ENCODE peak calls at places on chromosomes 11 and 22, in nine cellular contexts. One of them, this sample, is unnamed.

GRCh38 chr11:113782134-113782533 is 2.5 kb downstream of the CLDN25 start:
- DNase-seq in KBM-7: no peak
- DNase-seq in fibroblast of pulmonary artery: no peak
- DNase-seq in H7: no peak
- DNase-seq in stimulated activated CD4-positive, alpha-beta T cell treated with anti-CD3 and anti-CD28 coated beads, Interleukin-1b, Interleukin-23, amount 100 ng/mL, for 1 hour: no peak
- DNase-seq in COLO829: no peak
- DNase-seq in NCI-H446 treated with DMSO at 0.1 percent for 48 hours: no peak
- DNase-seq in GM13977: no peak
- DNase-seq in activated T-helper 1 cell treated with anti-CD3 and anti-CD28 coated beads, Interleukin-12 subunit alpha, Interleukin-12 subunit beta, Interleukin-2, Interleukin-4 antibody, amounts not matched to agents 30 ng/mL and 10 ng/mL and 1 ng/mL, durations not matched to agents 14 hours and 24 hours and 36 hours: no peak
- DNase-seq in this sample: no peak

GRCh38 chr11:70244698-70245097 is 25.8 kb upstream of the PPFIA1 start:
- DNase-seq in activated T-helper 1 cell treated with anti-CD3 and anti-CD28 coated beads, Interleukin-12 subunit alpha, Interleukin-12 subunit beta, Interleukin-2, Interleukin-4 antibody, amounts not matched to agents 30 ng/mL and 10 ng/mL and 1 ng/mL, durations not matched to agents 14 hours and 24 hours and 36 hours: no peak
- DNase-seq in KBM-7: no peak
- DNase-seq in fibroblast of pulmonary artery: peak
- DNase-seq in GM13977: no peak
- DNase-seq in stimulated activated CD4-positive, alpha-beta T cell treated with anti-CD3 and anti-CD28 coated beads, Interleukin-1b, Interleukin-23, amount 100 ng/mL, for 1 hour: no peak
- DNase-seq in COLO829: no peak
- DNase-seq in NCI-H446 treated with DMSO at 0.1 percent for 48 hours: no peak
- DNase-seq in H7: no peak
- DNase-seq in this sample: no peak

GRCh38 chr11:130476922-130477491 is 28.6 kb downstream of the ADAMTS15 start:
- DNase-seq in stimulated activated CD4-positive, alpha-beta T cell treated with anti-CD3 and anti-CD28 coated beads, Interleukin-1b, Interleukin-23, amount 100 ng/mL, for 1 hour: no peak
- DNase-seq in NCI-H446 treated with DMSO at 0.1 percent for 48 hours: no peak
- DNase-seq in GM13977: no peak
- DNase-seq in KBM-7: no peak
- DNase-seq in fibroblast of pulmonary artery: no peak
- DNase-seq in H7: peak
- DNase-seq in COLO829: no peak
- DNase-seq in activated T-helper 1 cell treated with anti-CD3 and anti-CD28 coated beads, Interleukin-12 subunit alpha, Interleukin-12 subunit beta, Interleukin-2, Interleukin-4 antibody, amounts not matched to agents 30 ng/mL and 10 ng/mL and 1 ng/mL, durations not matched to agents 14 hours and 24 hours and 36 hours: no peak
- DNase-seq in this sample: no peak

GRCh38 chr11:114162719-114163123 is 103.2 kb downstream of the ZBTB16 start:
- DNase-seq in GM13977: no peak
- DNase-seq in COLO829: peak
- DNase-seq in fibroblast of pulmonary artery: peak
- DNase-seq in H7: no peak
- DNase-seq in activated T-helper 1 cell treated with anti-CD3 and anti-CD28 coated beads, Interleukin-12 subunit alpha, Interleukin-12 subunit beta, Interleukin-2, Interleukin-4 antibody, amounts not matched to agents 30 ng/mL and 10 ng/mL and 1 ng/mL, durations not matched to agents 14 hours and 24 hours and 36 hours: no peak
- DNase-seq in KBM-7: no peak
- DNase-seq in NCI-H446 treated with DMSO at 0.1 percent for 48 hours: peak
- DNase-seq in stimulated activated CD4-positive, alpha-beta T cell treated with anti-CD3 and anti-CD28 coated beads, Interleukin-1b, Interleukin-23, amount 100 ng/mL, for 1 hour: no peak
- DNase-seq in this sample: no peak

GRCh38 chr11:4862447-4863236 is 13.6 kb upstream of the OR51S1 start:
- DNase-seq in H7: peak
- DNase-seq in activated T-helper 1 cell treated with anti-CD3 and anti-CD28 coated beads, Interleukin-12 subunit alpha, Interleukin-12 subunit beta, Interleukin-2, Interleukin-4 antibody, amounts not matched to agents 30 ng/mL and 10 ng/mL and 1 ng/mL, durations not matched to agents 14 hours and 24 hours and 36 hours: no peak
- DNase-seq in stimulated activated CD4-positive, alpha-beta T cell treated with anti-CD3 and anti-CD28 coated beads, Interleukin-1b, Interleukin-23, amount 100 ng/mL, for 1 hour: no peak
- DNase-seq in KBM-7: no peak
- DNase-seq in NCI-H446 treated with DMSO at 0.1 percent for 48 hours: no peak
- DNase-seq in GM13977: no peak
- DNase-seq in COLO829: no peak
- DNase-seq in fibroblast of pulmonary artery: no peak
- DNase-seq in this sample: no peak

GRCh38 chr11:76772100-76772782 is 10.9 kb upstream of the TSKU start:
- DNase-seq in KBM-7: peak
- DNase-seq in H7: no peak
- DNase-seq in activated T-helper 1 cell treated with anti-CD3 and anti-CD28 coated beads, Interleukin-12 subunit alpha, Interleukin-12 subunit beta, Interleukin-2, Interleukin-4 antibody, amounts not matched to agents 30 ng/mL and 10 ng/mL and 1 ng/mL, durations not matched to agents 14 hours and 24 hours and 36 hours: no peak
- DNase-seq in fibroblast of pulmonary artery: no peak
- DNase-seq in COLO829: no peak
- DNase-seq in stimulated activated CD4-positive, alpha-beta T cell treated with anti-CD3 and anti-CD28 coated beads, Interleukin-1b, Interleukin-23, amount 100 ng/mL, for 1 hour: no peak
- DNase-seq in NCI-H446 treated with DMSO at 0.1 percent for 48 hours: no peak
- DNase-seq in GM13977: no peak
- DNase-seq in this sample: no peak

GRCh38 chr22:28438183-28438778 is 241.4 kb downstream of the TTC28 start:
- DNase-seq in H7: no peak
- DNase-seq in activated T-helper 1 cell treated with anti-CD3 and anti-CD28 coated beads, Interleukin-12 subunit alpha, Interleukin-12 subunit beta, Interleukin-2, Interleukin-4 antibody, amounts not matched to agents 30 ng/mL and 10 ng/mL and 1 ng/mL, durations not matched to agents 14 hours and 24 hours and 36 hours: no peak
- DNase-seq in NCI-H446 treated with DMSO at 0.1 percent for 48 hours: peak
- DNase-seq in KBM-7: no peak
- DNase-seq in GM13977: no peak
- DNase-seq in COLO829: no peak
- DNase-seq in stimulated activated CD4-positive, alpha-beta T cell treated with anti-CD3 and anti-CD28 coated beads, Interleukin-1b, Interleukin-23, amount 100 ng/mL, for 1 hour: no peak
- DNase-seq in fibroblast of pulmonary artery: no peak
- DNase-seq in this sample: no peak

GRCh38 chr11:78190374-78190773 is 1.7 kb downstream of the USP35 start:
- DNase-seq in GM13977: no peak
- DNase-seq in stimulated activated CD4-positive, alpha-beta T cell treated with anti-CD3 and anti-CD28 coated beads, Interleukin-1b, Interleukin-23, amount 100 ng/mL, for 1 hour: no peak
- DNase-seq in KBM-7: no peak
- DNase-seq in activated T-helper 1 cell treated with anti-CD3 and anti-CD28 coated beads, Interleukin-12 subunit alpha, Interleukin-12 subunit beta, Interleukin-2, Interleukin-4 antibody, amounts not matched to agents 30 ng/mL and 10 ng/mL and 1 ng/mL, durations not matched to agents 14 hours and 24 hours and 36 hours: no peak
- DNase-seq in COLO829: no peak
- DNase-seq in fibroblast of pulmonary artery: no peak
- DNase-seq in NCI-H446 treated with DMSO at 0.1 percent for 48 hours: no peak
- DNase-seq in H7: no peak
- DNase-seq in this sample: no peak

GRCh38 chr22:25754527-25755202 is 12.7 kb downstream of the MYO18B start:
- DNase-seq in KBM-7: no peak
- DNase-seq in GM13977: no peak
- DNase-seq in NCI-H446 treated with DMSO at 0.1 percent for 48 hours: no peak
- DNase-seq in activated T-helper 1 cell treated with anti-CD3 and anti-CD28 coated beads, Interleukin-12 subunit alpha, Interleukin-12 subunit beta, Interleukin-2, Interleukin-4 antibody, amounts not matched to agents 30 ng/mL and 10 ng/mL and 1 ng/mL, durations not matched to agents 14 hours and 24 hours and 36 hours: no peak
- DNase-seq in H7: no peak
- DNase-seq in stimulated activated CD4-positive, alpha-beta T cell treated with anti-CD3 and anti-CD28 coated beads, Interleukin-1b, Interleukin-23, amount 100 ng/mL, for 1 hour: no peak
- DNase-seq in fibroblast of pulmonary artery: peak
- DNase-seq in COLO829: no peak
- DNase-seq in this sample: no peak

GRCh38 chr11:134644489-134645456 is 232.7 kb upstream of the B3GAT1 start:
- DNase-seq in NCI-H446 treated with DMSO at 0.1 percent for 48 hours: peak
- DNase-seq in stimulated activated CD4-positive, alpha-beta T cell treated with anti-CD3 and anti-CD28 coated beads, Interleukin-1b, Interleukin-23, amount 100 ng/mL, for 1 hour: no peak
- DNase-seq in GM13977: no peak
- DNase-seq in KBM-7: no peak
- DNase-seq in COLO829: no peak
- DNase-seq in H7: peak
- DNase-seq in fibroblast of pulmonary artery: no peak
- DNase-seq in activated T-helper 1 cell treated with anti-CD3 and anti-CD28 coated beads, Interleukin-12 subunit alpha, Interleukin-12 subunit beta, Interleukin-2, Interleukin-4 antibody, amounts not matched to agents 30 ng/mL and 10 ng/mL and 1 ng/mL, durations not matched to agents 14 hours and 24 hours and 36 hours: no peak
- DNase-seq in this sample: no peak

GRCh38 chr11:61820174-61820573 is 3.4 kb upstream of the FADS1 start:
- DNase-seq in H7: no peak
- DNase-seq in COLO829: no peak
- DNase-seq in activated T-helper 1 cell treated with anti-CD3 and anti-CD28 coated beads, Interleukin-12 subunit alpha, Interleukin-12 subunit beta, Interleukin-2, Interleukin-4 antibody, amounts not matched to agents 30 ng/mL and 10 ng/mL and 1 ng/mL, durations not matched to agents 14 hours and 24 hours and 36 hours: no peak
- DNase-seq in KBM-7: no peak
- DNase-seq in NCI-H446 treated with DMSO at 0.1 percent for 48 hours: no peak
- DNase-seq in GM13977: no peak
- DNase-seq in stimulated activated CD4-positive, alpha-beta T cell treated with anti-CD3 and anti-CD28 coated beads, Interleukin-1b, Interleukin-23, amount 100 ng/mL, for 1 hour: no peak
- DNase-seq in fibroblast of pulmonary artery: no peak
- DNase-seq in this sample: no peak

GRCh38 chr11:83007477-83007876 is 64.2 kb downstream of the RAB30 start:
- DNase-seq in GM13977: no peak
- DNase-seq in activated T-helper 1 cell treated with anti-CD3 and anti-CD28 coated beads, Interleukin-12 subunit alpha, Interleukin-12 subunit beta, Interleukin-2, Interleukin-4 antibody, amounts not matched to agents 30 ng/mL and 10 ng/mL and 1 ng/mL, durations not matched to agents 14 hours and 24 hours and 36 hours: no peak
- DNase-seq in KBM-7: no peak
- DNase-seq in stimulated activated CD4-positive, alpha-beta T cell treated with anti-CD3 and anti-CD28 coated beads, Interleukin-1b, Interleukin-23, amount 100 ng/mL, for 1 hour: no peak
- DNase-seq in fibroblast of pulmonary artery: no peak
- DNase-seq in NCI-H446 treated with DMSO at 0.1 percent for 48 hours: no peak
- DNase-seq in COLO829: no peak
- DNase-seq in H7: no peak
- DNase-seq in this sample: no peak

GRCh38 chr11:67371549-67372231 is 1.7 kb downstream of the CLCF1 start:
- DNase-seq in fibroblast of pulmonary artery: peak
- DNase-seq in stimulated activated CD4-positive, alpha-beta T cell treated with anti-CD3 and anti-CD28 coated beads, Interleukin-1b, Interleukin-23, amount 100 ng/mL, for 1 hour: no peak
- DNase-seq in activated T-helper 1 cell treated with anti-CD3 and anti-CD28 coated beads, Interleukin-12 subunit alpha, Interleukin-12 subunit beta, Interleukin-2, Interleukin-4 antibody, amounts not matched to agents 30 ng/mL and 10 ng/mL and 1 ng/mL, durations not matched to agents 14 hours and 24 hours and 36 hours: no peak
- DNase-seq in GM13977: peak
- DNase-seq in NCI-H446 treated with DMSO at 0.1 percent for 48 hours: no peak
- DNase-seq in H7: peak
- DNase-seq in COLO829: no peak
- DNase-seq in KBM-7: peak
- DNase-seq in this sample: no peak

GRCh38 chr22:40560551-40560950 is 76.0 kb downstream of the MRTFA start:
- DNase-seq in stimulated activated CD4-positive, alpha-beta T cell treated with anti-CD3 and anti-CD28 coated beads, Interleukin-1b, Interleukin-23, amount 100 ng/mL, for 1 hour: no peak
- DNase-seq in fibroblast of pulmonary artery: peak
- DNase-seq in activated T-helper 1 cell treated with anti-CD3 and anti-CD28 coated beads, Interleukin-12 subunit alpha, Interleukin-12 subunit beta, Interleukin-2, Interleukin-4 antibody, amounts not matched to agents 30 ng/mL and 10 ng/mL and 1 ng/mL, durations not matched to agents 14 hours and 24 hours and 36 hours: no peak
- DNase-seq in KBM-7: peak
- DNase-seq in H7: peak
- DNase-seq in GM13977: no peak
- DNase-seq in COLO829: no peak
- DNase-seq in NCI-H446 treated with DMSO at 0.1 percent for 48 hours: peak
- DNase-seq in this sample: no peak

GRCh38 chr22:29629382-29630179 is 26.1 kb downstream of the NF2 start:
- DNase-seq in stimulated activated CD4-positive, alpha-beta T cell treated with anti-CD3 and anti-CD28 coated beads, Interleukin-1b, Interleukin-23, amount 100 ng/mL, for 1 hour: no peak
- DNase-seq in KBM-7: no peak
- DNase-seq in H7: no peak
- DNase-seq in fibroblast of pulmonary artery: no peak
- DNase-seq in COLO829: no peak
- DNase-seq in activated T-helper 1 cell treated with anti-CD3 and anti-CD28 coated beads, Interleukin-12 subunit alpha, Interleukin-12 subunit beta, Interleukin-2, Interleukin-4 antibody, amounts not matched to agents 30 ng/mL and 10 ng/mL and 1 ng/mL, durations not matched to agents 14 hours and 24 hours and 36 hours: no peak
- DNase-seq in NCI-H446 treated with DMSO at 0.1 percent for 48 hours: no peak
- DNase-seq in GM13977: no peak
- DNase-seq in this sample: no peak

GRCh38 chr11:116357769-116358544 is 414.8 kb downstream of the BUD13 start:
- DNase-seq in stimulated activated CD4-positive, alpha-beta T cell treated with anti-CD3 and anti-CD28 coated beads, Interleukin-1b, Interleukin-23, amount 100 ng/mL, for 1 hour: no peak
- DNase-seq in COLO829: no peak
- DNase-seq in NCI-H446 treated with DMSO at 0.1 percent for 48 hours: no peak
- DNase-seq in activated T-helper 1 cell treated with anti-CD3 and anti-CD28 coated beads, Interleukin-12 subunit alpha, Interleukin-12 subunit beta, Interleukin-2, Interleukin-4 antibody, amounts not matched to agents 30 ng/mL and 10 ng/mL and 1 ng/mL, durations not matched to agents 14 hours and 24 hours and 36 hours: no peak
- DNase-seq in H7: peak
- DNase-seq in fibroblast of pulmonary artery: no peak
- DNase-seq in KBM-7: no peak
- DNase-seq in GM13977: no peak
- DNase-seq in this sample: peak

GRCh38 chr22:39490135-39490798 is 11.8 kb upstream of the MIEF1 start:
- DNase-seq in NCI-H446 treated with DMSO at 0.1 percent for 48 hours: peak
- DNase-seq in stimulated activated CD4-positive, alpha-beta T cell treated with anti-CD3 and anti-CD28 coated beads, Interleukin-1b, Interleukin-23, amount 100 ng/mL, for 1 hour: peak
- DNase-seq in GM13977: peak
- DNase-seq in H7: peak
- DNase-seq in COLO829: peak
- DNase-seq in KBM-7: peak
- DNase-seq in fibroblast of pulmonary artery: peak
- DNase-seq in activated T-helper 1 cell treated with anti-CD3 and anti-CD28 coated beads, Interleukin-12 subunit alpha, Interleukin-12 subunit beta, Interleukin-2, Interleukin-4 antibody, amounts not matched to agents 30 ng/mL and 10 ng/mL and 1 ng/mL, durations not matched to agents 14 hours and 24 hours and 36 hours: peak
- DNase-seq in this sample: peak

GRCh38 chr22:38313384-38313955 is 3.8 kb downstream of the CSNK1E start:
- DNase-seq in COLO829: no peak
- DNase-seq in activated T-helper 1 cell treated with anti-CD3 and anti-CD28 coated beads, Interleukin-12 subunit alpha, Interleukin-12 subunit beta, Interleukin-2, Interleukin-4 antibody, amounts not matched to agents 30 ng/mL and 10 ng/mL and 1 ng/mL, durations not matched to agents 14 hours and 24 hours and 36 hours: no peak
- DNase-seq in H7: no peak
- DNase-seq in stimulated activated CD4-positive, alpha-beta T cell treated with anti-CD3 and anti-CD28 coated beads, Interleukin-1b, Interleukin-23, amount 100 ng/mL, for 1 hour: no peak
- DNase-seq in NCI-H446 treated with DMSO at 0.1 percent for 48 hours: no peak
- DNase-seq in GM13977: no peak
- DNase-seq in fibroblast of pulmonary artery: peak
- DNase-seq in KBM-7: no peak
- DNase-seq in this sample: no peak

GRCh38 chr22:25447067-25447688 is 117.3 kb upstream of the GRK3 start:
- DNase-seq in KBM-7: no peak
- DNase-seq in NCI-H446 treated with DMSO at 0.1 percent for 48 hours: no peak
- DNase-seq in H7: peak
- DNase-seq in stimulated activated CD4-positive, alpha-beta T cell treated with anti-CD3 and anti-CD28 coated beads, Interleukin-1b, Interleukin-23, amount 100 ng/mL, for 1 hour: no peak
- DNase-seq in COLO829: no peak
- DNase-seq in fibroblast of pulmonary artery: no peak
- DNase-seq in GM13977: no peak
- DNase-seq in activated T-helper 1 cell treated with anti-CD3 and anti-CD28 coated beads, Interleukin-12 subunit alpha, Interleukin-12 subunit beta, Interleukin-2, Interleukin-4 antibody, amounts not matched to agents 30 ng/mL and 10 ng/mL and 1 ng/mL, durations not matched to agents 14 hours and 24 hours and 36 hours: no peak
- DNase-seq in this sample: no peak

GRCh38 chr11:86706341-86707131 is 34.1 kb upstream of the ME3 start:
- DNase-seq in NCI-H446 treated with DMSO at 0.1 percent for 48 hours: no peak
- DNase-seq in H7: no peak
- DNase-seq in activated T-helper 1 cell treated with anti-CD3 and anti-CD28 coated beads, Interleukin-12 subunit alpha, Interleukin-12 subunit beta, Interleukin-2, Interleukin-4 antibody, amounts not matched to agents 30 ng/mL and 10 ng/mL and 1 ng/mL, durations not matched to agents 14 hours and 24 hours and 36 hours: no peak
- DNase-seq in COLO829: no peak
- DNase-seq in KBM-7: no peak
- DNase-seq in fibroblast of pulmonary artery: no peak
- DNase-seq in GM13977: no peak
- DNase-seq in stimulated activated CD4-positive, alpha-beta T cell treated with anti-CD3 and anti-CD28 coated beads, Interleukin-1b, Interleukin-23, amount 100 ng/mL, for 1 hour: no peak
- DNase-seq in this sample: no peak